ENCODE peak calls at places on chromosomes 12 and 14, in nine cellular contexts. One of them, this sample, is unnamed.
A peak's percentile ranks its signal among the peaks of the same experiment; 100 is the strongest.

GRCh38 chr14:68708343-68708742 is 84.5 kb downstream of the ZFP36L1 start:
- DNase-seq in gastrocnemius medialis: no peak
- DNase-seq in neuronal stem cell: no peak
- DNase-seq in IMR-90: no peak
- DNase-seq in tibial artery: no peak
- DNase-seq in neural progenitor cell: no peak
- DNase-seq in right cardiac atrium: no peak
- DNase-seq in epithelial cell of prostate: no peak
- DNase-seq in body of pancreas: no peak
- DNase-seq in this sample: no peak

GRCh38 chr14:89563503-89563902 is 146.5 kb upstream of the FOXN3 start:
- DNase-seq in gastrocnemius medialis: no peak
- DNase-seq in neuronal stem cell: no peak
- DNase-seq in IMR-90: no peak
- DNase-seq in tibial artery: no peak
- DNase-seq in neural progenitor cell: no peak
- DNase-seq in right cardiac atrium: no peak
- DNase-seq in epithelial cell of prostate: no peak
- DNase-seq in body of pancreas: no peak
- DNase-seq in this sample: no peak

GRCh38 chr12:57765003-57765697 is 1.7 kb downstream of the CYP27B1 start:
- DNase-seq in gastrocnemius medialis: no peak
- DNase-seq in neuronal stem cell: no peak
- DNase-seq in IMR-90: peak; percentile 17
- DNase-seq in tibial artery: peak; percentile 67
- DNase-seq in neural progenitor cell: peak; percentile 73
- DNase-seq in right cardiac atrium: peak; percentile 73
- DNase-seq in epithelial cell of prostate: no peak
- DNase-seq in body of pancreas: peak; percentile 54
- DNase-seq in this sample: peak; percentile 36

GRCh38 chr12:76037130-76038105 is 5.8 kb upstream of the PHLDA1 start:
- DNase-seq in gastrocnemius medialis: no peak
- DNase-seq in neuronal stem cell: peak; percentile 53
- DNase-seq in IMR-90: peak; percentile 87
- DNase-seq in tibial artery: no peak
- DNase-seq in neural progenitor cell: peak; percentile 83
- DNase-seq in right cardiac atrium: no peak
- DNase-seq in epithelial cell of prostate: no peak
- DNase-seq in body of pancreas: peak; percentile 28
- DNase-seq in this sample: peak; percentile 91

GRCh38 chr12:12735301-12735700 is 18.1 kb downstream of the CDKN1B start:
- DNase-seq in gastrocnemius medialis: no peak
- DNase-seq in neuronal stem cell: no peak
- DNase-seq in IMR-90: no peak
- DNase-seq in tibial artery: no peak
- DNase-seq in neural progenitor cell: no peak
- DNase-seq in right cardiac atrium: no peak
- DNase-seq in epithelial cell of prostate: no peak
- DNase-seq in body of pancreas: no peak
- DNase-seq in this sample: no peak

GRCh38 chr12:12018454-12018853 is 52.3 kb upstream of the BCL2L14 start:
- DNase-seq in gastrocnemius medialis: no peak
- DNase-seq in neuronal stem cell: no peak
- DNase-seq in IMR-90: peak; percentile 58
- DNase-seq in tibial artery: no peak
- DNase-seq in neural progenitor cell: no peak
- DNase-seq in right cardiac atrium: peak; percentile 59
- DNase-seq in epithelial cell of prostate: peak; percentile 20
- DNase-seq in body of pancreas: no peak
- DNase-seq in this sample: peak; percentile 86

GRCh38 chr12:107929436-107929835 is 154.9 kb downstream of the ASCL4 start:
- DNase-seq in gastrocnemius medialis: no peak
- DNase-seq in neuronal stem cell: peak; percentile 8
- DNase-seq in IMR-90: peak; percentile 10
- DNase-seq in tibial artery: no peak
- DNase-seq in neural progenitor cell: peak; percentile 70
- DNase-seq in right cardiac atrium: no peak
- DNase-seq in epithelial cell of prostate: no peak
- DNase-seq in body of pancreas: no peak
- DNase-seq in this sample: peak; percentile 21

GRCh38 chr12:10211101-10211974 is 1.3 kb upstream of the GABARAPL1 start:
- DNase-seq in gastrocnemius medialis: peak; percentile 30
- DNase-seq in neuronal stem cell: no peak
- DNase-seq in IMR-90: no peak
- DNase-seq in tibial artery: peak; percentile 70
- DNase-seq in neural progenitor cell: no peak
- DNase-seq in right cardiac atrium: no peak
- DNase-seq in epithelial cell of prostate: no peak
- DNase-seq in body of pancreas: no peak
- DNase-seq in this sample: no peak

GRCh38 chr12:66036317-66036716 is 94.2 kb downstream of the LLPH start:
- DNase-seq in gastrocnemius medialis: peak; percentile 21
- DNase-seq in neuronal stem cell: no peak
- DNase-seq in IMR-90: peak; percentile 92
- DNase-seq in tibial artery: peak; percentile 75
- DNase-seq in neural progenitor cell: no peak
- DNase-seq in right cardiac atrium: peak; percentile 34
- DNase-seq in epithelial cell of prostate: peak; percentile 87
- DNase-seq in body of pancreas: peak; percentile 29
- DNase-seq in this sample: peak; percentile 85

GRCh38 chr14:61218765-61219164 is 62.4 kb downstream of the TMEM30B start:
- DNase-seq in gastrocnemius medialis: peak; percentile 47
- DNase-seq in neuronal stem cell: no peak
- DNase-seq in IMR-90: no peak
- DNase-seq in tibial artery: no peak
- DNase-seq in neural progenitor cell: no peak
- DNase-seq in right cardiac atrium: peak; percentile 65
- DNase-seq in epithelial cell of prostate: no peak
- DNase-seq in body of pancreas: no peak
- DNase-seq in this sample: no peak

GRCh38 chr12:27999521-27999920 is 27.0 kb upstream of the PTHLH start:
- DNase-seq in gastrocnemius medialis: no peak
- DNase-seq in neuronal stem cell: no peak
- DNase-seq in IMR-90: peak; percentile 74
- DNase-seq in tibial artery: no peak
- DNase-seq in neural progenitor cell: no peak
- DNase-seq in right cardiac atrium: no peak
- DNase-seq in epithelial cell of prostate: peak; percentile 89
- DNase-seq in body of pancreas: no peak
- DNase-seq in this sample: no peak

GRCh38 chr12:59317598-59317997 is 278.2 kb upstream of the SLC16A7 start:
- DNase-seq in gastrocnemius medialis: no peak
- DNase-seq in neuronal stem cell: no peak
- DNase-seq in IMR-90: no peak
- DNase-seq in tibial artery: no peak
- DNase-seq in neural progenitor cell: no peak
- DNase-seq in right cardiac atrium: no peak
- DNase-seq in epithelial cell of prostate: no peak
- DNase-seq in body of pancreas: no peak
- DNase-seq in this sample: no peak

GRCh38 chr14:29310757-29311156 is 544.2 kb downstream of the FOXG1 start:
- DNase-seq in gastrocnemius medialis: no peak
- DNase-seq in neuronal stem cell: no peak
- DNase-seq in IMR-90: peak; percentile 78
- DNase-seq in tibial artery: no peak
- DNase-seq in neural progenitor cell: no peak
- DNase-seq in right cardiac atrium: no peak
- DNase-seq in epithelial cell of prostate: no peak
- DNase-seq in body of pancreas: no peak
- DNase-seq in this sample: peak; percentile 59

GRCh38 chr14:82855912-82856381 is 1322.3 kb upstream of the SEL1L start:
- DNase-seq in gastrocnemius medialis: no peak
- DNase-seq in neuronal stem cell: peak; percentile 3
- DNase-seq in IMR-90: peak; percentile 60
- DNase-seq in tibial artery: no peak
- DNase-seq in neural progenitor cell: peak; percentile 21
- DNase-seq in right cardiac atrium: no peak
- DNase-seq in epithelial cell of prostate: peak; percentile 56
- DNase-seq in body of pancreas: no peak
- DNase-seq in this sample: peak; percentile 58

GRCh38 chr12:110668480-110669192 is 20.3 kb downstream of the HVCN1 start:
- DNase-seq in gastrocnemius medialis: no peak
- DNase-seq in neuronal stem cell: no peak
- DNase-seq in IMR-90: no peak
- DNase-seq in tibial artery: no peak
- DNase-seq in neural progenitor cell: no peak
- DNase-seq in right cardiac atrium: no peak
- DNase-seq in epithelial cell of prostate: no peak
- DNase-seq in body of pancreas: no peak
- DNase-seq in this sample: no peak
- H3K27ac ChIP-seq in gastrocnemius medialis: no peak overlapping the region
- H3K27ac ChIP-seq in neuronal stem cell: no peak overlapping the region
- H3K27ac ChIP-seq in IMR-90: no peak overlapping the region
- H3K27ac ChIP-seq in tibial artery: no peak overlapping the region
- H3K27ac ChIP-seq in neural progenitor cell: no peak overlapping the region
- H3K27ac ChIP-seq in right cardiac atrium: no peak overlapping the region
- H3K27ac ChIP-seq in epithelial cell of prostate: no peak overlapping the region
- H3K27ac ChIP-seq in body of pancreas: no peak overlapping the region
- H3K27ac ChIP-seq in this sample: no peak overlapping the region

DNA sequence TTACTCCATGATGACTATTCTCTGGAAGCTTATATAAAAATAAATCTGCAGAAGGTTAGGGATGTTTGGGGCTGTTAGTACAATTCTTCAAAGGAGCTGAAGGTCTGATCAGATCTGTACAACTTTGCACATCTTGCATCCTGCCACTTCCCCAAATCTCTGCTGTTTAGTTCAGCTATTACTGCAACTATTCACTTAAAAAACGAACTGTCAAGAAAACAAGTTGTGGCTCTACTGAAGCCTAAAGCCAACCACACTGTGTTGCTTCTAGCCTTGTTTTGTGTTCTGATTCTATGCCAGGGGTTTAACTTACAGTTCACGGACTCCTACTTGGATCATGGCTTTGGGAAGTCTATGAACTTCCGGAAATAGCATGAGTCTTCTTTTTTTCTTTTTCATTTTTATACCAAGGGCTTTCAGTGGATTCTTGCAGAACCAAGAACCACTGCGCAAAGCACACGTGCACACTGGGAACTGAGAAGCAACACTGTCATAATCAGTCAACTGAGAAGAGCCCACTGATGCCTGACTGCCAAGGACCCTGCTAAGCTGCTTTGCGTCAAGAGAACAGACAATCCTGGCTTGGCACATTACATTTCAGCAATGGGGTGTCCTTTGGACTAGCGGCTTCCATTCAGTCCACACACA is 66.3 kb upstream of the EEA1 start:
- DNase-seq in gastrocnemius medialis: no peak
- DNase-seq in neuronal stem cell: no peak
- DNase-seq in IMR-90: no peak
- DNase-seq in tibial artery: no peak
- DNase-seq in neural progenitor cell: no peak
- DNase-seq in right cardiac atrium: no peak
- DNase-seq in epithelial cell of prostate: no peak
- DNase-seq in body of pancreas: no peak
- DNase-seq in this sample: no peak
- H3K27ac ChIP-seq in gastrocnemius medialis: no peak overlapping the region
- H3K27ac ChIP-seq in neuronal stem cell: no peak overlapping the region
- H3K27ac ChIP-seq in IMR-90: no peak overlapping the region
- H3K27ac ChIP-seq in tibial artery: no peak overlapping the region
- H3K27ac ChIP-seq in neural progenitor cell: no peak overlapping the region
- H3K27ac ChIP-seq in right cardiac atrium: no peak overlapping the region
- H3K27ac ChIP-seq in epithelial cell of prostate: no peak overlapping the region
- H3K27ac ChIP-seq in body of pancreas: no peak overlapping the region
- H3K27ac ChIP-seq in this sample: no peak overlapping the region

GRCh38 chr12:124853781-124854636 is 9.7 kb downstream of the SCARB1 start:
- DNase-seq in gastrocnemius medialis: no peak
- DNase-seq in neuronal stem cell: no peak
- DNase-seq in IMR-90: no peak
- DNase-seq in tibial artery: no peak
- DNase-seq in neural progenitor cell: no peak
- DNase-seq in right cardiac atrium: peak; percentile 39
- DNase-seq in epithelial cell of prostate: no peak
- DNase-seq in body of pancreas: no peak
- DNase-seq in this sample: no peak

GRCh38 chr12:124854637-124855184 is 9.0 kb downstream of the SCARB1 start:
- DNase-seq in gastrocnemius medialis: no peak
- DNase-seq in neuronal stem cell: no peak
- DNase-seq in IMR-90: no peak
- DNase-seq in tibial artery: no peak
- DNase-seq in neural progenitor cell: no peak
- DNase-seq in right cardiac atrium: peak; percentile 30
- DNase-seq in epithelial cell of prostate: no peak
- DNase-seq in body of pancreas: no peak
- DNase-seq in this sample: no peak

GRCh38 chr12:124851344-124851743 is 12.3 kb downstream of the SCARB1 start:
- DNase-seq in gastrocnemius medialis: no peak
- DNase-seq in neuronal stem cell: no peak
- DNase-seq in IMR-90: no peak
- DNase-seq in tibial artery: no peak
- DNase-seq in neural progenitor cell: no peak
- DNase-seq in right cardiac atrium: peak; percentile 15
- DNase-seq in epithelial cell of prostate: no peak
- DNase-seq in body of pancreas: no peak
- DNase-seq in this sample: no peak

GRCh38 chr12:124852911-124853441 is 10.7 kb downstream of the SCARB1 start:
- DNase-seq in gastrocnemius medialis: no peak
- DNase-seq in neuronal stem cell: no peak
- DNase-seq in IMR-90: no peak
- DNase-seq in tibial artery: no peak
- DNase-seq in neural progenitor cell: no peak
- DNase-seq in right cardiac atrium: peak; percentile 50
- DNase-seq in epithelial cell of prostate: no peak
- DNase-seq in body of pancreas: no peak
- DNase-seq in this sample: no peak

GRCh38 chr12:124852329-124852831 is 11.3 kb downstream of the SCARB1 start:
- DNase-seq in gastrocnemius medialis: no peak
- DNase-seq in neuronal stem cell: no peak
- DNase-seq in IMR-90: no peak
- DNase-seq in tibial artery: peak; percentile 78
- DNase-seq in neural progenitor cell: no peak
- DNase-seq in right cardiac atrium: peak; percentile 88
- DNase-seq in epithelial cell of prostate: no peak
- DNase-seq in body of pancreas: peak; percentile 34
- DNase-seq in this sample: peak; percentile 61
- H3K27ac ChIP-seq in gastrocnemius medialis: peak overlapping the region; percentile 1
- H3K27ac ChIP-seq in neuronal stem cell: no peak overlapping the region
- H3K27ac ChIP-seq in IMR-90: no peak overlapping the region
- H3K27ac ChIP-seq in tibial artery: no peak overlapping the region
- H3K27ac ChIP-seq in neural progenitor cell: no peak overlapping the region
- H3K27ac ChIP-seq in right cardiac atrium: peak overlapping the region; percentile 77
- H3K27ac ChIP-seq in epithelial cell of prostate: no peak overlapping the region
- H3K27ac ChIP-seq in body of pancreas: peak overlapping the region; percentile 61
- H3K27ac ChIP-seq in this sample: peak overlapping the region; percentile 43

GRCh38 chr12:94094700-94095099 is 53.7 kb upstream of the PLXNC1 start:
- DNase-seq in gastrocnemius medialis: no peak
- DNase-seq in neuronal stem cell: no peak
- DNase-seq in IMR-90: no peak
- DNase-seq in tibial artery: no peak
- DNase-seq in neural progenitor cell: no peak
- DNase-seq in right cardiac atrium: no peak
- DNase-seq in epithelial cell of prostate: no peak
- DNase-seq in body of pancreas: no peak
- DNase-seq in this sample: no peak
- H3K27ac ChIP-seq in gastrocnemius medialis: no peak overlapping the region
- H3K27ac ChIP-seq in neuronal stem cell: no peak overlapping the region
- H3K27ac ChIP-seq in IMR-90: no peak overlapping the region
- H3K27ac ChIP-seq in tibial artery: no peak overlapping the region
- H3K27ac ChIP-seq in neural progenitor cell: no peak overlapping the region
- H3K27ac ChIP-seq in right cardiac atrium: no peak overlapping the region
- H3K27ac ChIP-seq in epithelial cell of prostate: no peak overlapping the region
- H3K27ac ChIP-seq in body of pancreas: no peak overlapping the region
- H3K27ac ChIP-seq in this sample: no peak overlapping the region

This sample was measured in cardiac muscle cell.